ENCODE peak calls at places on chromosomes 1 and 21, in six cellular contexts. O, P, I, U, T and L are unnamed samples.

GRCh38 chr1:26874896-26875295 is 11.9 kb downstream of the SFN start:
- DNase-seq in O (no peak), P (no peak), I (no peak), U (no peak), T (no peak), L (no peak)

GRCh38 chr1:192792628-192793027 is 16.2 kb upstream of the RGS2 start:
- DNase-seq in O (no peak), P (no peak), I (no peak), U (no peak), T (no peak), L (no peak)

GRCh38 chr1:15687446-15687845 is 3.3 kb downstream of the PLEKHM2 start:
- DNase-seq in O (no peak), P (no peak), I (no peak), U (no peak), T (no peak), L (no peak)

GRCh38 chr21:32135401-32136363 is 143.2 kb downstream of the MIS18A start:
- DNase-seq in O (peak; percentile 18), P (no peak), I (no peak), U (no peak), T (no peak), L (no peak)

GRCh38 chr1:164787834-164788231 is 228.8 kb downstream of the PBX1 start:
- DNase-seq in O (peak; percentile 68), P (no peak), I (no peak), U (no peak), T (no peak), L (no peak)

GRCh38 chr1:58874757-58875755 is 91.2 kb upstream of the JUN start:
- DNase-seq in O (peak; percentile 51), P (peak; percentile 84), I (no peak), U (no peak), T (no peak), L (no peak)

GRCh38 chr1:110005971-110006370 is 21.4 kb downstream of the AHCYL1 start:
- DNase-seq in O (no peak), P (no peak), I (no peak), U (no peak), T (no peak), L (no peak)

GRCh38 chr1:29506678-29507225 is 270.4 kb downstream of the PTPRU start:
- DNase-seq in O (no peak), P (no peak), I (no peak), U (no peak), T (no peak), L (no peak)

GRCh38 chr1:206734499-206735142 is 36.0 kb upstream of the IL19 start:
- DNase-seq in O (peak; percentile 39), P (no peak), I (peak; percentile 67), U (peak; percentile 56), T (peak; percentile 84), L (no peak)

GRCh38 chr1:29849038-29849750 is 612.9 kb downstream of the PTPRU start:
- DNase-seq in O (peak; percentile 42), P (peak; percentile 32), I (peak; percentile 57), U (no peak), T (peak; percentile 36), L (peak; percentile 40)

GRCh38 chr1:226891846-226892533 is 21.6 kb downstream of the PSEN2 start:
- DNase-seq in O (peak; percentile 18), P (no peak), I (no peak), U (no peak), T (no peak), L (no peak)

GRCh38 chr1:37234941-37235418 is 200.7 kb upstream of the GRIK3 start:
- DNase-seq in O (no peak), P (no peak), I (no peak), U (no peak), T (peak; percentile 10), L (no peak)

GRCh38 chr1:84267476-84267875 is 34.0 kb upstream of the SAMD13 start:
- DNase-seq in O (no peak), P (no peak), I (peak; percentile 7), U (no peak), T (no peak), L (no peak)

GRCh38 chr1:47793563-47793962 is 203.6 kb downstream of the TRABD2B start:
- DNase-seq in O (no peak), P (no peak), I (no peak), U (no peak), T (no peak), L (no peak)

GRCh38 chr1:94327001-94327685 is 89.8 kb upstream of the ARHGAP29 start:
- DNase-seq in O (no peak), P (no peak), I (no peak), U (no peak), T (peak; percentile 67), L (no peak)

GRCh38 chr1:233065655-233066054 is 115.2 kb downstream of the NTPCR start:
- DNase-seq in O (no peak), P (no peak), I (no peak), U (no peak), T (no peak), L (no peak)

GRCh38 chr1:87252406-87252805 is 76.3 kb upstream of the LMO4 start:
- DNase-seq in O (peak; percentile 8), P (no peak), I (no peak), U (no peak), T (no peak), L (no peak)

GRCh38 chr1:5481889-5482288 is 510.3 kb downstream of the NPHP4 start:
- DNase-seq in O (no peak), P (no peak), I (peak; percentile 24), U (no peak), T (peak; percentile 28), L (no peak)

GRCh38 chr1:153880962-153881361 is 41.8 kb downstream of the GATAD2B start:
- DNase-seq in O (peak; percentile 89), P (peak; percentile 52), I (no peak), U (peak; percentile 81), T (no peak), L (peak; percentile 93)

GRCh38 chr1:226510453-226510852 is 38.1 kb upstream of the STUM start:
- DNase-seq in O (peak; percentile 58), P (no peak), I (no peak), U (no peak), T (no peak), L (no peak)

GRCh38 chr1:222096476-222096772 is 354.5 kb upstream of the DUSP10 start:
- DNase-seq in O (no peak), P (no peak), I (no peak), U (no peak), T (no peak), L (no peak)

GRCh38 chr1:89980605-89981004 is 14.3 kb upstream of the ZNF326 start:
- DNase-seq in O (no peak), P (no peak), I (no peak), U (no peak), T (no peak), L (peak; percentile 40)

GRCh38 chr1:26287033-26287711 is 7.3 kb downstream of the SH3BGRL3 start:
- DNase-seq in O (no peak), P (no peak), I (peak; percentile 96), U (no peak), T (no peak), L (no peak)

GRCh38 chr1:245986404-245987221 is 520.5 kb downstream of the SMYD3 start:
- DNase-seq in O (peak; percentile 81), P (no peak), I (no peak), U (no peak), T (no peak), L (no peak)

GRCh38 chr1:85148524-85149250 is 52.1 kb downstream of the SYDE2 start:
- DNase-seq in O (no peak), P (no peak), I (no peak), U (no peak), T (no peak), L (no peak)

GRCh38 chr1:36580524-36580923 is 97.8 kb upstream of the CSF3R start:
- DNase-seq in O (no peak), P (no peak), I (no peak), U (no peak), T (no peak), L (no peak)

GRCh38 chr1:176949033-176949662 is 215.4 kb downstream of the ASTN1 start:
- DNase-seq in O (peak; percentile 53), P (peak; percentile 71), I (peak; percentile 26), U (peak; percentile 28), T (peak; percentile 84), L (no peak)

GRCh38 chr21:36437745-36438128 is 42.2 kb downstream of the CLDN14 start:
- DNase-seq in O (peak; percentile 79), P (no peak), I (no peak), U (no peak), T (no peak), L (no peak)

GRCh38 chr21:45322960-45323461 is 35.3 kb upstream of the POFUT2 start:
- DNase-seq in O (no peak), P (no peak), I (no peak), U (peak; percentile 72), T (no peak), L (no peak)

GRCh38 chr1:14323665-14324630 is 274.5 kb upstream of the KAZN start:
- DNase-seq in O (no peak), P (no peak), I (no peak), U (no peak), T (no peak), L (no peak)